ENCODE peak calls at places on chromosome 4, in seven cellular contexts. C is naive thymus-derived CD8-positive, alpha-beta T cell; S is hypothalamus; V is fibroblast of lung; U is lower lobe of right lung; T is CD4-positive, alpha-beta memory T cell; M is kidney tubule cell. E is an unnamed sample.

GRCh38 chr4:75726577-75726976 is 2.2 kb downstream of the USO1 start:
- DNase-seq in T (no peak), M (no peak), S (no peak), U (no peak), C (no peak), V (no peak), E (no peak)

GRCh38 chr4:72969957-72970356 is 99.6 kb downstream of the COX18 start:
- DNase-seq in U (no peak), C (no peak), M (no peak), T (no peak), V (peak), S (no peak), E (peak)

GRCh38 chr4:181968371-181968770 is 274.8 kb upstream of the TENM3 start:
- DNase-seq in T (no peak), C (no peak), V (peak), S (no peak), U (no peak), M (peak), E (no peak)

GRCh38 chr4:15963001-15963451 is at the start of gene FGFBP2:
- DNase-seq in C (peak), U (peak), T (peak), S (no peak), M (peak), V (peak), E (peak)

GRCh38 chr4:87009095-87009648 is 74.4 kb downstream of the AFF1 start:
- DNase-seq in S (no peak), M (peak), T (no peak), V (no peak), U (no peak), C (no peak), E (no peak)

GRCh38 chr4:61408163-61408562 is 208.0 kb downstream of the ADGRL3 start:
- DNase-seq in M (no peak), C (no peak), S (no peak), U (no peak), V (no peak), T (no peak), E (no peak)

GRCh38 chr4:73978886-73979285 is 2.9 kb downstream of the PF4 start:
- DNase-seq in S (no peak), V (peak), M (peak), T (no peak), C (no peak), U (no peak), E (no peak)

GRCh38 chr4:1489639-1489995 is 83.4 kb upstream of the NKX1-1 start:
- DNase-seq in T (no peak), C (no peak), V (no peak), U (peak), M (no peak), S (no peak), E (no peak)

GRCh38 chr4:15233626-15234025 is 194.2 kb upstream of the C1QTNF7 start:
- DNase-seq in T (no peak), S (no peak), M (no peak), C (no peak), V (peak), U (no peak), E (no peak)

GRCh38 chr4:187993827-187994226 is 1.7 kb upstream of the ZFP42 start:
- DNase-seq in M (peak), S (no peak), T (no peak), C (no peak), U (no peak), V (no peak), E (no peak)

GRCh38 chr4:7158991-7159390 is 33.3 kb upstream of the SORCS2 start:
- DNase-seq in M (no peak), S (no peak), T (no peak), V (no peak), U (no peak), C (no peak), E (no peak)

GRCh38 chr4:98470366-98470765 is 188.0 kb downstream of the TSPAN5 start:
- DNase-seq in V (no peak), T (no peak), U (no peak), S (no peak), C (no peak), M (no peak), E (no peak)

GRCh38 chr4:5956285-5957021 is 61.8 kb downstream of the C4orf50 start:
- DNase-seq in V (no peak), C (no peak), U (no peak), S (no peak), T (no peak), M (peak), E (no peak)

GRCh38 chr4:147103403-147103946 is 157.8 kb upstream of the TTC29 start:
- DNase-seq in V (peak), U (no peak), S (peak), C (no peak), M (peak), T (no peak), E (no peak)

GRCh38 chr4:19177616-19178015 is 1074.1 kb upstream of the SLIT2 start:
- DNase-seq in C (no peak), M (no peak), S (no peak), U (no peak), V (peak), T (no peak), E (no peak)

GRCh38 chr4:112515278-112516075 is 503 bp downstream of the NEUROG2 start:
- DNase-seq in V (peak), T (no peak), C (no peak), M (peak), U (no peak), S (no peak), E (no peak)

GRCh38 chr4:59971952-59972351 is 1228.2 kb upstream of the ADGRL3 start:
- DNase-seq in U (no peak), V (no peak), C (no peak), S (no peak), M (no peak), T (no peak), E (no peak)

GRCh38 chr4:1376391-1376840 is 29.4 kb downstream of the UVSSA start:
- DNase-seq in M (no peak), V (no peak), U (peak), C (no peak), S (no peak), T (no peak), E (no peak)

GRCh38 chr4:72446353-72447055 is 122.5 kb downstream of the ADAMTS3 start:
- DNase-seq in V (peak), C (no peak), M (no peak), S (no peak), U (no peak), T (no peak), E (no peak)

GRCh38 chr4:147736458-147736857 is 4.6 kb downstream of the ARHGAP10 start:
- DNase-seq in S (no peak), M (peak), V (peak), T (no peak), C (no peak), U (no peak), E (no peak)

GRCh38 chr4:36432556-36432955 is 151.1 kb downstream of the DTHD1 start:
- DNase-seq in V (no peak), S (no peak), U (no peak), M (no peak), T (no peak), C (no peak), E (no peak)

GRCh38 chr4:113952452-113953029 is 26.9 kb downstream of the ARSJ start:
- DNase-seq in T (peak), M (peak), C (no peak), S (no peak), V (peak), U (no peak), E (no peak)

E was measured in prostate gland.